ENCODE peak calls at places on chromosomes 13 and 19, in six cellular contexts. S, T, N, E, K and C are unnamed samples.
A peak's percentile ranks its signal among the peaks of the same experiment; 100 is the strongest.

GRCh38 chr13:22107549-22107948 is 436.7 kb downstream of the FGF9 start:
- DNase-seq in T (peak; percentile 45), S (no peak), N (no peak), E (no peak), K (no peak), C (no peak)

GRCh38 chr19:48481846-48482639 is 12.9 kb downstream of the CYTH2 start:
- DNase-seq in N (no peak), K (no peak), T (no peak), E (no peak), S (no peak), C (no peak)

GRCh38 chr19:33177417-33177976 is 16.6 kb upstream of the LRP3 start:
- DNase-seq in E (no peak), T (peak; percentile 17), S (no peak), K (no peak), N (no peak), C (no peak)

GRCh38 chr13:34401741-34402140 is 540.3 kb upstream of the NBEA start:
- DNase-seq in S (no peak), T (no peak), E (no peak), K (no peak), N (no peak), C (no peak)

GRCh38 chr19:16899566-16900075 is 10.8 kb downstream of the F2RL3 start:
- DNase-seq in E (no peak), S (no peak), K (no peak), T (no peak), N (no peak), C (no peak)

GRCh38 chr19:15534957-15535864 is 26.9 kb downstream of the CYP4F22 start:
- DNase-seq in S (no peak), K (no peak), N (no peak), T (no peak), E (no peak), C (no peak)

GRCh38 chr13:49366841-49367240 is 77.0 kb downstream of the CAB39L start:
- DNase-seq in K (no peak), S (no peak), E (no peak), T (no peak), N (no peak), C (no peak)

GRCh38 chr19:52613299-52613906 is 24.8 kb downstream of the ZNF83 start:
- DNase-seq in K (no peak), E (no peak), N (no peak), S (no peak), T (no peak), C (no peak)

GRCh38 chr13:94658926-94659649 is 53.3 kb downstream of the SOX21 start:
- DNase-seq in N (no peak), K (no peak), T (no peak), E (no peak), S (no peak), C (no peak)

GRCh38 chr13:84230568-84230967 is 348.3 kb upstream of the SLITRK1 start:
- DNase-seq in T (no peak), E (no peak), S (no peak), N (no peak), K (no peak), C (no peak)

GRCh38 chr19:3029070-3029923 is at the start of gene TLE2:
- DNase-seq in K (no peak), E (no peak), S (no peak), T (no peak), N (no peak), C (no peak)

GRCh38 chr13:113547248-113547971 is 37.1 kb upstream of the TFDP1 start:
- DNase-seq in E (peak; percentile 42), T (no peak), N (no peak), K (no peak), S (no peak), C (no peak)

GRCh38 chr13:74280795-74281490 is 146.7 kb upstream of the KLF12 start:
- DNase-seq in E (no peak), K (no peak), S (no peak), N (no peak), T (no peak), C (no peak)

GRCh38 chr19:1307320-1307719 is 21.6 kb downstream of the EFNA2 start:
- DNase-seq in K (no peak), T (no peak), N (no peak), S (no peak), E (no peak), C (no peak)